ENCODE peak calls at places on chromosomes 6 and 20, in six cellular contexts. One of them, this sample, is unnamed.

GRCh38 chr6:154852700-154853099 is 119.5 kb downstream of the SCAF8 start:
- DNase-seq in GM23248: peak; percentile 17
- DNase-seq in effector memory CD4-positive, alpha-beta T cell: no peak
- DNase-seq in spleen: no peak
- DNase-seq in HAP-1: no peak
- DNase-seq in cardiac muscle cell: no peak
- DNase-seq in this sample: no peak

GRCh38 chr6:455006-455585 is 63.5 kb downstream of the IRF4 start:
- DNase-seq in GM23248: no peak
- DNase-seq in effector memory CD4-positive, alpha-beta T cell: no peak
- DNase-seq in spleen: no peak
- DNase-seq in HAP-1: no peak
- DNase-seq in cardiac muscle cell: no peak
- DNase-seq in this sample: no peak

GRCh38 chr6:82616386-82617028 is 252.9 kb downstream of the TPBG start:
- DNase-seq in GM23248: peak; percentile 23
- DNase-seq in effector memory CD4-positive, alpha-beta T cell: no peak
- DNase-seq in spleen: no peak
- DNase-seq in HAP-1: no peak
- DNase-seq in cardiac muscle cell: peak; percentile 11
- DNase-seq in this sample: no peak

GRCh38 chr6:27601668-27602254 is 128.9 kb upstream of the ZNF184 start:
- DNase-seq in GM23248: no peak
- DNase-seq in effector memory CD4-positive, alpha-beta T cell: no peak
- DNase-seq in spleen: no peak
- DNase-seq in HAP-1: no peak
- DNase-seq in cardiac muscle cell: peak; percentile 12
- DNase-seq in this sample: no peak

GRCh38 chr20:58994390-58995159 is 12.5 kb downstream of the CTSZ start:
- DNase-seq in GM23248: no peak
- DNase-seq in effector memory CD4-positive, alpha-beta T cell: no peak
- DNase-seq in spleen: peak; percentile 72
- DNase-seq in HAP-1: no peak
- DNase-seq in cardiac muscle cell: no peak
- DNase-seq in this sample: no peak

GRCh38 chr6:12293931-12294800 is 4.0 kb downstream of the EDN1 start:
- DNase-seq in GM23248: no peak
- DNase-seq in effector memory CD4-positive, alpha-beta T cell: no peak
- DNase-seq in spleen: no peak
- DNase-seq in HAP-1: no peak
- DNase-seq in cardiac muscle cell: no peak
- DNase-seq in this sample: no peak

GRCh38 chr6:12557760-12558159 is 158.8 kb upstream of the PHACTR1 start:
- DNase-seq in GM23248: no peak
- DNase-seq in effector memory CD4-positive, alpha-beta T cell: no peak
- DNase-seq in spleen: no peak
- DNase-seq in HAP-1: no peak
- DNase-seq in cardiac muscle cell: no peak
- DNase-seq in this sample: no peak

GRCh38 chr6:101011165-101011564 is 130.0 kb upstream of the ASCC3 start:
- DNase-seq in GM23248: no peak
- DNase-seq in effector memory CD4-positive, alpha-beta T cell: no peak
- DNase-seq in spleen: no peak
- DNase-seq in HAP-1: no peak
- DNase-seq in cardiac muscle cell: no peak
- DNase-seq in this sample: no peak

DNA sequence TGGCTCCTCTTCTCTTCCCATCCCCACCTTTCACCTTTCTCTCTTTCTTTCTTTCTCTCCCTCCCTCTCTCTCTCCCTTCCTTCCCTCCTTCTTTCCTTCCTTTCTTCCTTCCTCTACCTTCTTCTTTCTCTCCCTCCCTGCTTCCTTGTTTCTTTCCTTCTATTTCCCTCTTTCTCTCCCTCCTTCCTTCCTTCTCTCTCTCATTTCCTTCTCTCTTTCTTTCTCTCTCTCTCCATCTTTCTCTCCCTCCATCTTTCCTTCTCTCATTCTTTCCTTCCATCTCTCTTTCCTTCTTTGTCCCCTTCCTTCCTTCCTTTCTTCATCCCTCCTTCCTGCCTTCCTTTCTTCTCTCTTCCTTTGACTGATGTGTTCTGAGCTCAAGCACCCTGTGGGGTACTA is 1467.0 kb upstream of the DEFB115 start:
- DNase-seq in GM23248: no peak
- DNase-seq in effector memory CD4-positive, alpha-beta T cell: no peak
- DNase-seq in spleen: no peak
- DNase-seq in HAP-1: no peak
- DNase-seq in cardiac muscle cell: no peak
- DNase-seq in this sample: no peak
- H3K9me3 ChIP-seq in GM23248: no peaks in the 10 kb centered on the region
- H3K9me3 ChIP-seq in effector memory CD4-positive, alpha-beta T cell: no peaks in the 10 kb centered on the region
- H3K9me3 ChIP-seq in spleen: peaks cover 35% of the 10 kb centered on the region
- H3K9me3 ChIP-seq in HAP-1: no peaks in the 10 kb centered on the region
- H3K9me3 ChIP-seq in cardiac muscle cell: no peaks in the 10 kb centered on the region
- H3K9me3 ChIP-seq in this sample: peaks cover 1% of the 10 kb centered on the region

DNA sequence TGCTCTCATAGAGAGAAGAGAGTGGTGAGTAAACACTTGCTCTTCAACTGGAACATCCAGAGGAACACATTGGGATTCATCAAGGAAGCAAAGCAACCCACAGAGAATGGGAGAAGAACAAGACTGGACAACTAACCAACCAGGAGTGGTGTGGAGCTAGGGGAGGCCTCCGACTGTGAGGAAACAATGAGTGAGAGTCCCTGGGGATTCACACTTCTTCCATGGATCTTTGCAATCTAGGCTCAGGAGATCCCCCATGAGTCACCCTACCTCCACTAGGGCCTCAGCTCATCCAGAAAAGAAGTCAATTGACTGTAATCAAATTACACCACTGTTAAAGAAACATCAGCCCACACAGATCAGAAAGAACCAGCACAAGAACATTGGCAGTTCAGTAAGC is 42.3 kb upstream of the CLVS2 start:
- DNase-seq in GM23248: no peak
- DNase-seq in effector memory CD4-positive, alpha-beta T cell: no peak
- DNase-seq in spleen: no peak
- DNase-seq in HAP-1: no peak
- DNase-seq in cardiac muscle cell: no peak
- DNase-seq in this sample: no peak
- H3K9me3 ChIP-seq in GM23248: no peaks in the 10 kb centered on the region
- H3K9me3 ChIP-seq in effector memory CD4-positive, alpha-beta T cell: no peaks in the 10 kb centered on the region
- H3K9me3 ChIP-seq in spleen: peaks cover 29% of the 10 kb centered on the region
- H3K9me3 ChIP-seq in HAP-1: no peaks in the 10 kb centered on the region
- H3K9me3 ChIP-seq in cardiac muscle cell: no peaks in the 10 kb centered on the region
- H3K9me3 ChIP-seq in this sample: no peaks in the 10 kb centered on the region

GRCh38 chr20:54323227-54323734 is 115.4 kb downstream of the PFDN4 start:
- DNase-seq in GM23248: peak; percentile 21
- DNase-seq in effector memory CD4-positive, alpha-beta T cell: no peak
- DNase-seq in spleen: no peak
- DNase-seq in HAP-1: no peak
- DNase-seq in cardiac muscle cell: peak; percentile 43
- DNase-seq in this sample: no peak

GRCh38 chr20:54324041-54324440 is 116.2 kb downstream of the PFDN4 start:
- DNase-seq in GM23248: no peak
- DNase-seq in effector memory CD4-positive, alpha-beta T cell: no peak
- DNase-seq in spleen: no peak
- DNase-seq in HAP-1: no peak
- DNase-seq in cardiac muscle cell: no peak
- DNase-seq in this sample: no peak

GRCh38 chr20:54318892-54319291 is 111.0 kb downstream of the PFDN4 start:
- DNase-seq in GM23248: no peak
- DNase-seq in effector memory CD4-positive, alpha-beta T cell: no peak
- DNase-seq in spleen: no peak
- DNase-seq in HAP-1: no peak
- DNase-seq in cardiac muscle cell: no peak
- DNase-seq in this sample: no peak

GRCh38 chr20:54320148-54320607 is 112.3 kb downstream of the PFDN4 start:
- DNase-seq in GM23248: peak; percentile 25
- DNase-seq in effector memory CD4-positive, alpha-beta T cell: no peak
- DNase-seq in spleen: no peak
- DNase-seq in HAP-1: no peak
- DNase-seq in cardiac muscle cell: peak; percentile 51
- DNase-seq in this sample: no peak

GRCh38 chr20:54321688-54322087 is 113.8 kb downstream of the PFDN4 start:
- DNase-seq in GM23248: no peak
- DNase-seq in effector memory CD4-positive, alpha-beta T cell: no peak
- DNase-seq in spleen: no peak
- DNase-seq in HAP-1: no peak
- DNase-seq in cardiac muscle cell: no peak
- DNase-seq in this sample: no peak
- H3K9me3 ChIP-seq in GM23248: no peaks in the 10 kb centered on the region
- H3K9me3 ChIP-seq in effector memory CD4-positive, alpha-beta T cell: no peaks in the 10 kb centered on the region
- H3K9me3 ChIP-seq in spleen: no peaks in the 10 kb centered on the region
- H3K9me3 ChIP-seq in HAP-1: no peaks in the 10 kb centered on the region
- H3K9me3 ChIP-seq in cardiac muscle cell: no peaks in the 10 kb centered on the region
- H3K9me3 ChIP-seq in this sample: no peaks in the 10 kb centered on the region

DNA sequence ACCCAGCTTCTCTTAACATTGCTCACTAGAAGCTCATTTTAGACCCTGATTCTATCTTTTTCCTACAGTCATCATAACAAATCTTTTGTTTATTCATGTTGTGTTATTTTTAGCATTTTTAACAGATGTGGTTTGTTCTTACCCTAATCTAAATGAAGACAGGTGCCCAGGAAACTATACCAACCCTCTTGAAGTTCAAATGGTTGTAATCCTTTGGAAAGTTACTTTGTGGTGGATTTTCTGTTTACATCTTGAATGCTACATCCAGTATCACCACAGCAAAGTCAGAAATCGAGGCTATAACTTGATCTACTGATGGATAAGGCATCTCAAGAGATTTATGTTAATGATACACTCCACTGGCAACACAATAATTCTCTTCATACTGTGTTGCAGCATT is 26.2 kb downstream of the SMAP1 start:
- DNase-seq in GM23248: no peak
- DNase-seq in effector memory CD4-positive, alpha-beta T cell: no peak
- DNase-seq in spleen: no peak
- DNase-seq in HAP-1: no peak
- DNase-seq in cardiac muscle cell: no peak
- DNase-seq in this sample: no peak
- H3K9me3 ChIP-seq in GM23248: no peaks in the 10 kb centered on the region
- H3K9me3 ChIP-seq in effector memory CD4-positive, alpha-beta T cell: no peaks in the 10 kb centered on the region
- H3K9me3 ChIP-seq in spleen: peaks cover 17% of the 10 kb centered on the region
- H3K9me3 ChIP-seq in HAP-1: peaks cover 5% of the 10 kb centered on the region
- H3K9me3 ChIP-seq in cardiac muscle cell: no peaks in the 10 kb centered on the region
- H3K9me3 ChIP-seq in this sample: no peaks in the 10 kb centered on the region

DNA sequence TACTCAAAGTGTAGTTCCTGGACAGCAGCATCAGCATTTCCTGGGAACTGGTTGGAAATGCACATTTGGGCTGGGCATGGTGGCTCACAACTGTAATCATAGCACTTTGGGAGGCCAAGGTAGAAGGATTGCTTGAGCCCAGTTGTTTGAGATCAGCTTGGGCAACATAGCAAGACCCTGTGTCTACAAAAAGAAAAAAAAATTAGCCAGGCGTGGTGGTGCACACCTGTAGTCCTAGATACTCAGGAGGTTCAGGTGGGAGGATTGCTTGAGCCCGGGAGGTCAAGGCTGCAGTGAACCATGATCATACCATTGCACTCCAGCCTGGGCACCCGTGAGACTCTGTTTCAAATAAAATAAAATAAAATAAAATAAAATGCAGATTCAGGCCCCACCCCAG is 156.2 kb downstream of the CDC5L start:
- DNase-seq in GM23248: no peak
- DNase-seq in effector memory CD4-positive, alpha-beta T cell: no peak
- DNase-seq in spleen: no peak
- DNase-seq in HAP-1: no peak
- DNase-seq in cardiac muscle cell: no peak
- DNase-seq in this sample: no peak
- H3K9me3 ChIP-seq in GM23248: no peaks in the 10 kb centered on the region
- H3K9me3 ChIP-seq in effector memory CD4-positive, alpha-beta T cell: no peaks in the 10 kb centered on the region
- H3K9me3 ChIP-seq in spleen: no peaks in the 10 kb centered on the region
- H3K9me3 ChIP-seq in HAP-1: no peaks in the 10 kb centered on the region
- H3K9me3 ChIP-seq in cardiac muscle cell: no peaks in the 10 kb centered on the region
- H3K9me3 ChIP-seq in this sample: no peaks in the 10 kb centered on the region

GRCh38 chr20:18326990-18327389 is 38.7 kb downstream of the ZNF133 start:
- DNase-seq in GM23248: no peak
- DNase-seq in effector memory CD4-positive, alpha-beta T cell: no peak
- DNase-seq in spleen: no peak
- DNase-seq in HAP-1: no peak
- DNase-seq in cardiac muscle cell: no peak
- DNase-seq in this sample: no peak
- H3K9me3 ChIP-seq in GM23248: peaks cover 5% of the 10 kb centered on the region
- H3K9me3 ChIP-seq in effector memory CD4-positive, alpha-beta T cell: no peaks in the 10 kb centered on the region
- H3K9me3 ChIP-seq in spleen: peaks cover 47% of the 10 kb centered on the region
- H3K9me3 ChIP-seq in HAP-1: no peaks in the 10 kb centered on the region
- H3K9me3 ChIP-seq in cardiac muscle cell: no peaks in the 10 kb centered on the region
- H3K9me3 ChIP-seq in this sample: peaks cover 11% of the 10 kb centered on the region